ENCODE peak calls at places on chromosomes 12 and 14, in five cellular contexts. One of them, this sample, is unnamed.
A peak's percentile ranks its signal among the peaks of the same experiment; 100 is the strongest.

GRCh38 chr14:95460647-95461478 is 55.6 kb downstream of the SYNE3 start:
- DNase-seq in fibroblast of lung: peak; percentile 80
- DNase-seq in mucosa of descending colon: no peak
- DNase-seq in tibial nerve: no peak
- DNase-seq in HCT116: peak; percentile 37
- DNase-seq in this sample: peak; percentile 86

GRCh38 chr12:25151476-25151875 is 43.5 kb downstream of the DNAI7 start:
- DNase-seq in fibroblast of lung: peak; percentile 98
- DNase-seq in mucosa of descending colon: peak; percentile 31
- DNase-seq in tibial nerve: peak; percentile 9
- DNase-seq in HCT116: no peak
- DNase-seq in this sample: peak; percentile 98

GRCh38 chr14:59292921-59293605 is 104.6 kb downstream of the DAAM1 start:
- DNase-seq in fibroblast of lung: no peak
- DNase-seq in mucosa of descending colon: no peak
- DNase-seq in tibial nerve: no peak
- DNase-seq in HCT116: no peak
- DNase-seq in this sample: no peak

GRCh38 chr14:22433059-22433458 is 156.0 kb downstream of the DAD1 start:
- DNase-seq in fibroblast of lung: no peak
- DNase-seq in mucosa of descending colon: no peak
- DNase-seq in tibial nerve: no peak
- DNase-seq in HCT116: no peak
- DNase-seq in this sample: no peak

GRCh38 chr12:108170164-108170563 is 41.1 kb downstream of the WSCD2 start:
- DNase-seq in fibroblast of lung: no peak
- DNase-seq in mucosa of descending colon: no peak
- DNase-seq in tibial nerve: no peak
- DNase-seq in HCT116: no peak
- DNase-seq in this sample: no peak

GRCh38 chr14:105021656-105022275 is 883 bp upstream of the CDCA4 start:
- DNase-seq in fibroblast of lung: peak; percentile 54
- DNase-seq in mucosa of descending colon: peak; percentile 78
- DNase-seq in tibial nerve: no peak
- DNase-seq in HCT116: peak; percentile 57
- DNase-seq in this sample: peak; percentile 62

GRCh38 chr12:79895041-79895440 is 39.9 kb downstream of the PPP1R12A start:
- DNase-seq in fibroblast of lung: no peak
- DNase-seq in mucosa of descending colon: no peak
- DNase-seq in tibial nerve: no peak
- DNase-seq in HCT116: no peak
- DNase-seq in this sample: peak; percentile 33

GRCh38 chr14:105839425-105840265 is 313.3 kb downstream of the TMEM121 start:
- DNase-seq in fibroblast of lung: no peak
- DNase-seq in mucosa of descending colon: no peak
- DNase-seq in tibial nerve: no peak
- DNase-seq in HCT116: no peak
- DNase-seq in this sample: no peak

GRCh38 chr14:100906420-100906819 is 2.9 kb upstream of the RTL1 start:
- DNase-seq in fibroblast of lung: no peak
- DNase-seq in mucosa of descending colon: no peak
- DNase-seq in tibial nerve: no peak
- DNase-seq in HCT116: no peak
- DNase-seq in this sample: no peak
- TF ChIP-seq CTCF in fibroblast of lung: no peak
- TF ChIP-seq CTCF in mucosa of descending colon: no peak
- TF ChIP-seq CTCF in tibial nerve: no peak
- TF ChIP-seq CTCF in HCT116: peak; percentile 57
- TF ChIP-seq CTCF in this sample: no peak

GRCh38 chr12:18361431-18361830 is 100.1 kb downstream of the PIK3C2G start:
- DNase-seq in fibroblast of lung: no peak
- DNase-seq in mucosa of descending colon: no peak
- DNase-seq in tibial nerve: no peak
- DNase-seq in HCT116: no peak
- DNase-seq in this sample: no peak
- H3K4me3 ChIP-seq in fibroblast of lung: no peak overlapping the region
- H3K4me3 ChIP-seq in mucosa of descending colon: no peak overlapping the region
- H3K4me3 ChIP-seq in tibial nerve: no peak overlapping the region
- H3K4me3 ChIP-seq in HCT116: no peak overlapping the region
- H3K4me3 ChIP-seq in this sample: no peak overlapping the region

GRCh38 chr14:60332046-60332399 is 83.0 kb downstream of the PPM1A start:
- DNase-seq in fibroblast of lung: no peak
- DNase-seq in mucosa of descending colon: no peak
- DNase-seq in tibial nerve: no peak
- DNase-seq in HCT116: no peak
- DNase-seq in this sample: no peak

GRCh38 chr14:60331201-60332045 is 82.4 kb downstream of the PPM1A start:
- DNase-seq in fibroblast of lung: peak; percentile 17
- DNase-seq in mucosa of descending colon: peak; percentile 87
- DNase-seq in tibial nerve: peak; percentile 64
- DNase-seq in HCT116: peak; percentile 67
- DNase-seq in this sample: peak; percentile 71

GRCh38 chr14:60326274-60326673 is 77.3 kb downstream of the PPM1A start:
- DNase-seq in fibroblast of lung: no peak
- DNase-seq in mucosa of descending colon: no peak
- DNase-seq in tibial nerve: no peak
- DNase-seq in HCT116: no peak
- DNase-seq in this sample: no peak

GRCh38 chr14:60327447-60328331 is 78.7 kb downstream of the PPM1A start:
- DNase-seq in fibroblast of lung: peak; percentile 38
- DNase-seq in mucosa of descending colon: peak; percentile 57
- DNase-seq in tibial nerve: no peak
- DNase-seq in HCT116: no peak
- DNase-seq in this sample: peak; percentile 46

GRCh38 chr14:60328588-60328987 is 79.6 kb downstream of the PPM1A start:
- DNase-seq in fibroblast of lung: no peak
- DNase-seq in mucosa of descending colon: no peak
- DNase-seq in tibial nerve: no peak
- DNase-seq in HCT116: no peak
- DNase-seq in this sample: no peak
- TF ChIP-seq CTCF in fibroblast of lung: no peak
- TF ChIP-seq CTCF in mucosa of descending colon: no peak
- TF ChIP-seq CTCF in tibial nerve: no peak
- TF ChIP-seq CTCF in HCT116: no peak
- TF ChIP-seq CTCF in this sample: no peak

GRCh38 chr12:123441523-123442164 is 5.2 kb upstream of the RILPL2 start:
- DNase-seq in fibroblast of lung: no peak
- DNase-seq in mucosa of descending colon: no peak
- DNase-seq in tibial nerve: no peak
- DNase-seq in HCT116: no peak
- DNase-seq in this sample: no peak

GRCh38 chr12:123442774-123443173 is 6.3 kb upstream of the RILPL2 start:
- DNase-seq in fibroblast of lung: no peak
- DNase-seq in mucosa of descending colon: no peak
- DNase-seq in tibial nerve: no peak
- DNase-seq in HCT116: no peak
- DNase-seq in this sample: no peak

GRCh38 chr12:123444396-123445026 is 8.0 kb upstream of the RILPL2 start:
- DNase-seq in fibroblast of lung: peak; percentile 19
- DNase-seq in mucosa of descending colon: no peak
- DNase-seq in tibial nerve: no peak
- DNase-seq in HCT116: no peak
- DNase-seq in this sample: peak; percentile 62

GRCh38 chr12:123449103-123449736 is 8.7 kb upstream of the SNRNP35 start:
- DNase-seq in fibroblast of lung: no peak
- DNase-seq in mucosa of descending colon: no peak
- DNase-seq in tibial nerve: no peak
- DNase-seq in HCT116: no peak
- DNase-seq in this sample: peak; percentile 57

DNA sequence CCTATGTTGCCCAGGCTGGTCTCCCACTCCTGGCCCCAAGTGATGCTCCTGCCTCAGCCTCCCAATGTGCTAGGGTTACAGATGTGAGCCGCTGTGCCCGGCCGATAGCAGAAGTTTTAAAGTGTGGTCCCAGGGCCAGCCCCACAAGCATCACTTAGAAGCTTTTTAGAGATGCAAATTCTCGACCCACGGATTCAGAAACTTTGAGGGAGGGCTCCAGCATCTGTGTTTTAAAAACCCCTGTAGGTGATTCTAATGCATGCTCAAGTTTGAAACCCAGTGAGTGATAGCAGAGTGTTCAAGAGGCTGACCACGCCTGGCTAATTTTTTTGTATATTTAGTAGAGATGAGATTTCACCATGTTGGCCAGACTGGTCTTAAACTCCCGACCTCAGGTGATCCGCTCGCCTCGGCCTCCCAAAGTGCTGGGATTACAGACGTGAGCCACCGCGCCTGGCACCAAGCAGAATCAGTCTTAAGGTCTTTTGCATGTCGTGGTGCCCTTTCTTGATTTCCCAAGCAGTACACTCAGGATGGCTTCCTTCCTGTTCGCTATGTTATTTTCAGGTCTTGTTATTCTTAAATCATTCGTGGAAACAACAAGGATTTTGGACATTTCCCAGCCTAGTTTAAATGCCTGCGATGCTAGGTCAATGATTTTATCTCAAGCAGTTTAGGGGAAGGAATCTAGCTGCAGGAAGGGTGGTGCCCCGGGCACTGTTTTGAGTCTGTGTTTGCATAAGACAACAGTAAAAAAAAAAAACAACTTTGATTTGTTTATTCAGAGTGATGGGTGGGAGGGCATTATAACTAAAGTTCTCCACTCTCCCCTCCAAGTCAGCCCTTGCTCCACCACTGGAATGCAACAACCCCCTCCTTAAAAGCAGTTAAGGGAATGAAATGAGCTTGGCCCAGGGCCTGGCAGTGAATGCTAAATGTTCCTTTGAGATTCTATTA is 9.2 kb upstream of the RILPL2 start:
- DNase-seq in fibroblast of lung: peak; percentile 69
- DNase-seq in mucosa of descending colon: peak; percentile 26
- DNase-seq in tibial nerve: no peak
- DNase-seq in HCT116: no peak
- DNase-seq in this sample: peak; percentile 69
- H3K4me3 ChIP-seq in fibroblast of lung: no peak overlapping the region
- H3K4me3 ChIP-seq in mucosa of descending colon: no peak overlapping the region
- H3K4me3 ChIP-seq in tibial nerve: no peak overlapping the region
- H3K4me3 ChIP-seq in HCT116: no peak overlapping the region
- H3K4me3 ChIP-seq in this sample: no peak overlapping the region

GRCh38 chr14:77290705-77291104 is 19.7 kb upstream of the NGB start:
- DNase-seq in fibroblast of lung: peak; percentile 63
- DNase-seq in mucosa of descending colon: no peak
- DNase-seq in tibial nerve: no peak
- DNase-seq in HCT116: no peak
- DNase-seq in this sample: no peak
- TF ChIP-seq CTCF in fibroblast of lung: no peak
- TF ChIP-seq CTCF in mucosa of descending colon: no peak
- TF ChIP-seq CTCF in tibial nerve: no peak
- TF ChIP-seq CTCF in HCT116: peak; percentile 36
- TF ChIP-seq CTCF in this sample: no peak

This sample was measured in foreskin fibroblast.